ENCODE peak calls at places on chromosomes 2 and 18, in four cellular contexts. H is AG04450, Z is tibial nerve, X is transverse colon. F is an unnamed sample.

GRCh38 chr2:210955591-210955990 is 399.2 kb downstream of the CPS1 start:
- DNase-seq in Z (no peak), X (no peak), H (peak), F (peak)

GRCh38 chr2:159774370-159774990 is 23.5 kb downstream of the CD302 start:
- DNase-seq in X (no peak), Z (no peak), H (no peak), F (no peak)

GRCh38 chr2:99715956-99716355 is 226.1 kb upstream of the REV1 start:
- DNase-seq in H (no peak), Z (no peak), X (no peak), F (no peak)

GRCh38 chr2:192013211-192013610 is 166.3 kb upstream of the CAVIN2 start:
- DNase-seq in H (no peak), X (no peak), Z (no peak), F (no peak)

GRCh38 chr18:46755315-46756171 is 1.3 kb downstream of the ST8SIA5 start:
- DNase-seq in H (no peak), X (no peak), Z (no peak), F (no peak)

GRCh38 chr18:33821503-33821902 is 243.5 kb downstream of the ASXL3 start:
- DNase-seq in Z (no peak), X (no peak), H (no peak), F (no peak)

GRCh38 chr2:133266075-133266925 is 302.0 kb downstream of the NCKAP5 start:
- DNase-seq in Z (no peak), X (no peak), H (no peak), F (no peak)

GRCh38 chr2:128326296-128326790 is 7.7 kb upstream of the HS6ST1 start:
- DNase-seq in H (no peak), X (no peak), Z (no peak), F (no peak)

GRCh38 chr2:392921-393270 is 105.0 kb upstream of the ALKAL2 start:
- DNase-seq in Z (no peak), X (no peak), H (no peak), F (no peak)

GRCh38 chr2:8312861-8313768 is 368.7 kb upstream of the ID2 start:
- DNase-seq in H (no peak), Z (no peak), X (peak), F (peak)

GRCh38 chr2:17879137-17879912 is 858 bp downstream of the KCNS3 start:
- DNase-seq in X (peak), Z (no peak), H (no peak), F (peak)

GRCh38 chr2:230525682-230526081 is 109.7 kb downstream of the SP100 start:
- DNase-seq in X (no peak), Z (no peak), H (no peak), F (no peak)

GRCh38 chr2:85893428-85894258 is 4.9 kb upstream of the ST3GAL5 start:
- DNase-seq in H (no peak), X (no peak), Z (no peak), F (no peak)

GRCh38 chr2:101190753-101191516 is 39.8 kb upstream of the TBC1D8 start:
- DNase-seq in H (no peak), X (no peak), Z (no peak), F (no peak)

GRCh38 chr2:43880952-43881351 is 42.2 kb downstream of the ABCG8 start:
- DNase-seq in H (no peak), Z (no peak), X (no peak), F (no peak)

GRCh38 chr2:149031396-149031795 is 7.1 kb upstream of the LYPD6B start:
- DNase-seq in X (no peak), H (no peak), Z (no peak), F (no peak)

GRCh38 chr2:125167820-125168219 is 1142.7 kb downstream of the CNTNAP5 start:
- DNase-seq in Z (no peak), H (peak), X (no peak), F (peak)

GRCh38 chr2:105394951-105395611 is 3.8 kb downstream of the FHL2 start:
- DNase-seq in Z (no peak), X (peak), H (no peak), F (no peak)
- H3K4me3 ChIP-seq in Z (no peak), X (no peak), H (peak), F (peak)

GRCh38 chr2:240745456-240745855 is 53.8 kb downstream of the AQP12A start:
- DNase-seq in H (no peak), Z (no peak), X (no peak), F (no peak)

GRCh38 chr2:240739797-240740196 is 48.1 kb downstream of the AQP12A start:
- DNase-seq in H (no peak), Z (no peak), X (no peak), F (no peak)

GRCh38 chr2:240745962-240746361 is 54.3 kb downstream of the AQP12A start:
- DNase-seq in X (no peak), H (no peak), Z (no peak), F (no peak)

GRCh38 chr2:240741091-240741490 is 49.4 kb downstream of the AQP12A start:
- DNase-seq in H (no peak), Z (no peak), X (no peak), F (no peak)

GRCh38 chr2:240742602-240743095 is 51.0 kb downstream of the AQP12A start:
- DNase-seq in X (no peak), H (no peak), Z (no peak), F (no peak)
- TF ChIP-seq CTCF in X (no peak), H (no peak), Z (no peak), F (no peak)

GRCh38 chr2:20512061-20512605 is 65.3 kb downstream of the RHOB start:
- DNase-seq in X (no peak), Z (no peak), H (no peak), F (no peak)
- H3K4me3 ChIP-seq in X (no peak), Z (no peak), H (no peak), F (no peak)

DNA sequence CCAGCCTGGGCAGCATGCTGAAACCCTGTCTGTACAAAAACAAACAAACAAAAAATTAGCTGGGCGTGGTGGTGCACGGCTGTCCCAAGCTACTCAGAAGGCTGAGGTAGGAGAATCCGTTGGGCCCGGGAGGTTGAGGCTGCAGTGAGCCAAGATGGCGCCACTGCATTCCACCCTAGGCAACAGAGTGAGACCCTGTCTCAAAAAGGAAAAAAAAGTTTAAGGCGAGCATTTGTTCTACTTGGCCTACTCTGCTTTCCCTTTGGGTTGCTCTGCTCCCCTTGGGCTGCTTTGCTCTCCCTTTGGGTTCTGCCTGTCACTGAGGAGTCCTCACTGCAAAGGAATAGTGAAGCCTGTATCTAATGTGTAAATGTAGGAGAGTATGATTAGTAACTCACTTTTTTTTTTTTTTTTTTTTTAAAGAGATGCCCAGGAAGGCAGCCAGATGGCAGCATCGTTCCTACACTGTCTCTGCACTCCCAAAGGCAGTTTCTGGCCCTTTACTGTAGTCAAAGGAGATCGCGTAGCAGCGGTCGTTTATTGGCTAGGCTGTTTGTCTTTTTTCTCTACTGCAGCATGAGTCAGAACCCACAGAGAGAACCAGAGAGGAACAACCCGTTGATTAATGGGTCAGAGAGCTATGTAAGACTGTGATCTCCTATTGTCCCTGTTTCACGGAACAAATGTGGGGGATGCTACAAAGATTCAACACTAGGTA is 118.3 kb upstream of the CWC22 start:
- DNase-seq in H (peak), X (peak), Z (no peak), F (peak)
- TF ChIP-seq CTCF in H (peak), X (peak), Z (peak), F (peak)

GRCh38 chr2:237354930-237355329 is 59.0 kb downstream of the COL6A3 start:
- DNase-seq in H (no peak), Z (no peak), X (no peak), F (no peak)

GRCh38 chr2:237355726-237356125 is 58.2 kb downstream of the COL6A3 start:
- DNase-seq in Z (peak), X (no peak), H (no peak), F (no peak)

GRCh38 chr2:237361194-237361986 is 52.6 kb downstream of the COL6A3 start:
- DNase-seq in X (no peak), Z (no peak), H (no peak), F (no peak)

GRCh38 chr2:237359894-237360780 is 53.8 kb downstream of the COL6A3 start:
- DNase-seq in X (no peak), Z (no peak), H (no peak), F (no peak)

DNA sequence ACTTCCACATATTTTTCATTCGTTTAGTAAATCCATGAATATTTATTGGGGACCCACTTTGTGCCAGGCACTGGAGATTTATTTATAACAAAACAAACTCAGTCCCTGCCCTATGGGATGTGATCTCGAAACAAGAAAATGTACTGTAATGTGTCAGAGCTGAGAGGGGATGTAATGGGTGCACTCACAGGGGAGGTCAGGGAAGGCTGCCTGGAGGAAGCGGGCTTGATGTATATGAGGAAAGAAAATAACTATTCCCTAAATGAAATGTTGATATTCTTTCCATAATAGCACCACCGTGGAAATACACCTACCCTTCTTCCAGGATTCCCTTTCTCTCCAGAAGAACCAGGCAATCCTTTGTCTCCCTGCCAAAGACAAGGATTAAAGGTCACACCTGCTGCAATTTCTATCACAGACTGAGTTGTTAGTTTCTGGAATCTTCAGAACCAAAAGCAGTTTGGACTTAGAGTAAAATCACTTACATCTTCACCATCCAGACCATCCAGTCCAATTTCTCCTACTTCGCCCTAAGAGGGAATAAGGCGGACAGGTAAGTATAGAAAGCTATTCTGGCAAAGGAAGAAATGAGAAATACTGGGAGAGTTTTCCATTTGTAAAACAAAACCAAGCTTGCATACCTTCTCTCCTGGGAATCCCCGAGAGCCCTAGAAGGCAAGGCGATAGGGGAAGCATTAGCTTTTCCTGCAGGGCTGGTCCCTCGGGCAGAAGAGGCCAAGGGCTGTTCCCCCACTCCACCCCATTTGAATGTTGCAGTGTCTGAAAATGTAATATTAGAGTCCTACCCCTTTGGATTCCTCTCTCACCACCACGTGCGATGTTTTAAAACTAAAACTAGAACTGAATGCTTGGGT is 55.0 kb downstream of the COL6A3 start:
- DNase-seq in H (no peak), Z (no peak), X (no peak), F (no peak)
- H3K4me3 ChIP-seq in H (no peak), Z (no peak), X (no peak), F (no peak)

F was measured in kidney epithelial cell.